ENCODE peak calls at places on chromosomes 13 and 19, in five cellular contexts. One of them, this sample, is unnamed.

GRCh38 chr13:45292176-45292575 is 48.8 kb downstream of the TPT1 start:
- DNase-seq in anterior cingulate cortex: no peak
- DNase-seq in left lung: no peak
- DNase-seq in central memory CD8-positive, alpha-beta T cell: no peak
- DNase-seq in mucosa of descending colon: no peak
- DNase-seq in this sample: no peak

GRCh38 chr19:4606921-4607678 is 32.2 kb upstream of the TNFAIP8L1 start:
- DNase-seq in anterior cingulate cortex: no peak
- DNase-seq in mucosa of descending colon: no peak
- DNase-seq in left lung: no peak
- DNase-seq in central memory CD8-positive, alpha-beta T cell: no peak
- DNase-seq in this sample: peak; percentile 84

GRCh38 chr13:48567521-48568331 is 34.8 kb upstream of the RCBTB2 start:
- DNase-seq in anterior cingulate cortex: no peak
- DNase-seq in mucosa of descending colon: no peak
- DNase-seq in central memory CD8-positive, alpha-beta T cell: no peak
- DNase-seq in left lung: no peak
- DNase-seq in this sample: no peak

GRCh38 chr13:38590796-38591507 is 95.9 kb upstream of the FREM2 start:
- DNase-seq in left lung: peak; percentile 56
- DNase-seq in anterior cingulate cortex: no peak
- DNase-seq in mucosa of descending colon: no peak
- DNase-seq in central memory CD8-positive, alpha-beta T cell: no peak
- DNase-seq in this sample: no peak

GRCh38 chr13:44132710-44133109 is 240.9 kb upstream of the SERP2 start:
- DNase-seq in mucosa of descending colon: peak; percentile 24
- DNase-seq in anterior cingulate cortex: no peak
- DNase-seq in left lung: peak; percentile 79
- DNase-seq in central memory CD8-positive, alpha-beta T cell: no peak
- DNase-seq in this sample: peak; percentile 83

GRCh38 chr19:52991484-52991883 is 22.2 kb upstream of the ERVV-1 start:
- DNase-seq in left lung: no peak
- DNase-seq in central memory CD8-positive, alpha-beta T cell: no peak
- DNase-seq in mucosa of descending colon: no peak
- DNase-seq in anterior cingulate cortex: no peak
- DNase-seq in this sample: no peak

GRCh38 chr19:18063463-18063862 is 23.3 kb downstream of the IL12RB1 start:
- DNase-seq in left lung: no peak
- DNase-seq in central memory CD8-positive, alpha-beta T cell: no peak
- DNase-seq in anterior cingulate cortex: no peak
- DNase-seq in mucosa of descending colon: no peak
- DNase-seq in this sample: no peak

GRCh38 chr19:38656171-38656981 is 8.9 kb downstream of the ACTN4 start:
- DNase-seq in anterior cingulate cortex: no peak
- DNase-seq in left lung: no peak
- DNase-seq in central memory CD8-positive, alpha-beta T cell: peak; percentile 35
- DNase-seq in mucosa of descending colon: no peak
- DNase-seq in this sample: no peak

GRCh38 chr19:5547881-5548280 is 19.9 kb downstream of the TINCR start:
- DNase-seq in central memory CD8-positive, alpha-beta T cell: no peak
- DNase-seq in mucosa of descending colon: peak; percentile 46
- DNase-seq in left lung: no peak
- DNase-seq in anterior cingulate cortex: no peak
- DNase-seq in this sample: no peak

GRCh38 chr13:23609414-23610186 is 39.4 kb downstream of the TNFRSF19 start:
- DNase-seq in mucosa of descending colon: peak; percentile 26
- DNase-seq in anterior cingulate cortex: no peak
- DNase-seq in left lung: peak; percentile 64
- DNase-seq in central memory CD8-positive, alpha-beta T cell: no peak
- DNase-seq in this sample: no peak

GRCh38 chr19:51777570-51778460 is 16.8 kb downstream of the FPR2 start:
- DNase-seq in mucosa of descending colon: peak; percentile 49
- DNase-seq in central memory CD8-positive, alpha-beta T cell: peak; percentile 11
- DNase-seq in anterior cingulate cortex: peak; percentile 33
- DNase-seq in left lung: peak; percentile 70
- DNase-seq in this sample: peak; percentile 73

GRCh38 chr13:48626077-48626449 is 27.7 kb upstream of the CYSLTR2 start:
- DNase-seq in central memory CD8-positive, alpha-beta T cell: no peak
- DNase-seq in anterior cingulate cortex: no peak
- DNase-seq in left lung: no peak
- DNase-seq in mucosa of descending colon: no peak
- DNase-seq in this sample: no peak

GRCh38 chr19:37855098-37855497 is 51.3 kb downstream of the WDR87 start:
- DNase-seq in anterior cingulate cortex: peak; percentile 23
- DNase-seq in central memory CD8-positive, alpha-beta T cell: no peak
- DNase-seq in mucosa of descending colon: peak; percentile 5
- DNase-seq in left lung: peak; percentile 36
- DNase-seq in this sample: peak; percentile 72

GRCh38 chr13:33146843-33147611 is 130.8 kb downstream of the KL start:
- DNase-seq in mucosa of descending colon: no peak
- DNase-seq in anterior cingulate cortex: no peak
- DNase-seq in central memory CD8-positive, alpha-beta T cell: no peak
- DNase-seq in left lung: no peak
- DNase-seq in this sample: no peak

GRCh38 chr19:41912899-41913475 is 15.3 kb downstream of the ERFL start:
- DNase-seq in anterior cingulate cortex: no peak
- DNase-seq in mucosa of descending colon: no peak
- DNase-seq in left lung: no peak
- DNase-seq in central memory CD8-positive, alpha-beta T cell: no peak
- DNase-seq in this sample: no peak

GRCh38 chr19:51607077-51607476 is 23.1 kb downstream of the SIGLEC5 start:
- DNase-seq in central memory CD8-positive, alpha-beta T cell: no peak
- DNase-seq in mucosa of descending colon: peak; percentile 29
- DNase-seq in anterior cingulate cortex: no peak
- DNase-seq in left lung: no peak
- DNase-seq in this sample: no peak

GRCh38 chr19:47702671-47703070 is 10.6 kb upstream of the EHD2 start:
- DNase-seq in left lung: no peak
- DNase-seq in central memory CD8-positive, alpha-beta T cell: no peak
- DNase-seq in anterior cingulate cortex: no peak
- DNase-seq in mucosa of descending colon: no peak
- DNase-seq in this sample: no peak

GRCh38 chr19:38917516-38917915 is 5.5 kb upstream of the CCER2 start:
- DNase-seq in anterior cingulate cortex: no peak
- DNase-seq in central memory CD8-positive, alpha-beta T cell: no peak
- DNase-seq in mucosa of descending colon: no peak
- DNase-seq in left lung: no peak
- DNase-seq in this sample: no peak

GRCh38 chr13:94329754-94330551 is 149.5 kb downstream of the DCT start:
- DNase-seq in central memory CD8-positive, alpha-beta T cell: no peak
- DNase-seq in mucosa of descending colon: no peak
- DNase-seq in anterior cingulate cortex: no peak
- DNase-seq in left lung: no peak
- DNase-seq in this sample: no peak

GRCh38 chr13:92365904-92366303 is 860.7 kb upstream of the GPC6 start:
- DNase-seq in central memory CD8-positive, alpha-beta T cell: no peak
- DNase-seq in left lung: no peak
- DNase-seq in anterior cingulate cortex: no peak
- DNase-seq in mucosa of descending colon: no peak
- DNase-seq in this sample: no peak

GRCh38 chr19:799076-799881 is 2.0 kb downstream of the PTBP1 start:
- DNase-seq in central memory CD8-positive, alpha-beta T cell: no peak
- DNase-seq in mucosa of descending colon: no peak
- DNase-seq in anterior cingulate cortex: no peak
- DNase-seq in left lung: no peak
- DNase-seq in this sample: peak; percentile 79

GRCh38 chr19:54905908-54906511 is at the start of gene NCR1:
- DNase-seq in mucosa of descending colon: no peak
- DNase-seq in left lung: no peak
- DNase-seq in central memory CD8-positive, alpha-beta T cell: peak; percentile 25
- DNase-seq in anterior cingulate cortex: no peak
- DNase-seq in this sample: peak; percentile 62

GRCh38 chr19:13842294-13843103 is 34.4 kb upstream of the NANOS3 start:
- DNase-seq in central memory CD8-positive, alpha-beta T cell: peak; percentile 77
- DNase-seq in left lung: peak; percentile 88
- DNase-seq in anterior cingulate cortex: peak; percentile 15
- DNase-seq in mucosa of descending colon: peak; percentile 87
- DNase-seq in this sample: peak; percentile 97

GRCh38 chr19:58538257-58539168 is 5.4 kb upstream of the TRIM28 start:
- DNase-seq in left lung: no peak
- DNase-seq in anterior cingulate cortex: no peak
- DNase-seq in central memory CD8-positive, alpha-beta T cell: no peak
- DNase-seq in mucosa of descending colon: peak; percentile 46
- DNase-seq in this sample: peak; percentile 81

GRCh38 chr13:88823114-88823513 is 1151.9 kb downstream of the SLITRK5 start:
- DNase-seq in anterior cingulate cortex: no peak
- DNase-seq in mucosa of descending colon: no peak
- DNase-seq in central memory CD8-positive, alpha-beta T cell: no peak
- DNase-seq in left lung: no peak
- DNase-seq in this sample: no peak

GRCh38 chr13:97076898-97077297 is 82.6 kb upstream of the OXGR1 start:
- DNase-seq in left lung: no peak
- DNase-seq in central memory CD8-positive, alpha-beta T cell: no peak
- DNase-seq in mucosa of descending colon: no peak
- DNase-seq in anterior cingulate cortex: no peak
- DNase-seq in this sample: no peak

GRCh38 chr13:29427937-29428309 is 167.6 kb downstream of the SLC7A1 start:
- DNase-seq in anterior cingulate cortex: no peak
- DNase-seq in left lung: no peak
- DNase-seq in mucosa of descending colon: no peak
- DNase-seq in central memory CD8-positive, alpha-beta T cell: no peak
- DNase-seq in this sample: no peak

GRCh38 chr19:47036233-47036651 is 12.2 kb downstream of the TMEM160 start:
- DNase-seq in left lung: no peak
- DNase-seq in central memory CD8-positive, alpha-beta T cell: no peak
- DNase-seq in anterior cingulate cortex: no peak
- DNase-seq in mucosa of descending colon: peak; percentile 80
- DNase-seq in this sample: no peak

GRCh38 chr19:47099576-47100050 is 14.0 kb downstream of the ZC3H4 start:
- DNase-seq in left lung: no peak
- DNase-seq in mucosa of descending colon: no peak
- DNase-seq in anterior cingulate cortex: no peak
- DNase-seq in central memory CD8-positive, alpha-beta T cell: no peak
- DNase-seq in this sample: no peak

GRCh38 chr13:44930907-44931676 is 58.2 kb downstream of the NUFIP1 start:
- DNase-seq in anterior cingulate cortex: no peak
- DNase-seq in central memory CD8-positive, alpha-beta T cell: no peak
- DNase-seq in mucosa of descending colon: no peak
- DNase-seq in left lung: no peak
- DNase-seq in this sample: no peak

GRCh38 chr13:30147380-30147779 is 160.0 kb downstream of the KATNAL1 start:
- DNase-seq in central memory CD8-positive, alpha-beta T cell: no peak
- DNase-seq in anterior cingulate cortex: no peak
- DNase-seq in left lung: no peak
- DNase-seq in mucosa of descending colon: no peak
- DNase-seq in this sample: no peak